ENCODE peak calls at places on chromosomes 11 and 22, in four cellular contexts. U is heart right ventricle, X is gastrocnemius medialis, V is DND-41. B is an unnamed sample.

GRCh38 chr22:24289138-24289537 is 18.5 kb downstream of the SPECC1L start:
- DNase-seq in V (no peak), X (no peak), U (no peak), B (no peak)

GRCh38 chr22:37223965-37224551 is 11.8 kb upstream of the SSTR3 start:
- DNase-seq in X (no peak), U (no peak), V (no peak), B (peak; percentile 44)

GRCh38 chr22:37379085-37379484 is 48.2 kb downstream of the ELFN2 start:
- DNase-seq in X (no peak), U (no peak), V (no peak), B (no peak)

GRCh38 chr11:97722065-97722464 is 1298.7 kb upstream of the CNTN5 start:
- DNase-seq in X (no peak), V (no peak), U (no peak), B (no peak)

GRCh38 chr11:106076421-106076922 is 675 bp downstream of the KBTBD3 start:
- DNase-seq in X (no peak), V (no peak), U (no peak), B (peak; percentile 9)

GRCh38 chr11:38598413-38598812 is 2000.4 kb upstream of the RAG2 start:
- DNase-seq in U (no peak), V (no peak), X (no peak), B (no peak)

GRCh38 chr11:68446046-68446725 is 14.4 kb upstream of the PPP6R3 start:
- DNase-seq in V (no peak), U (no peak), X (no peak), B (no peak)

GRCh38 chr22:44089717-44090570 is 65.8 kb downstream of the PARVB start:
- DNase-seq in V (no peak), X (no peak), U (no peak), B (no peak)

GRCh38 chr11:46991391-46991790 is 54.8 kb downstream of the CSTPP1 start:
- DNase-seq in U (no peak), X (no peak), V (no peak), B (no peak)

GRCh38 chr11:89477175-89477574 is 14.0 kb downstream of the NOX4 start:
- DNase-seq in X (no peak), V (no peak), U (no peak), B (no peak)

GRCh38 chr22:20589614-20590476 is 82.4 kb downstream of the MED15 start:
- DNase-seq in U (no peak), V (no peak), X (no peak), B (no peak)

DNA sequence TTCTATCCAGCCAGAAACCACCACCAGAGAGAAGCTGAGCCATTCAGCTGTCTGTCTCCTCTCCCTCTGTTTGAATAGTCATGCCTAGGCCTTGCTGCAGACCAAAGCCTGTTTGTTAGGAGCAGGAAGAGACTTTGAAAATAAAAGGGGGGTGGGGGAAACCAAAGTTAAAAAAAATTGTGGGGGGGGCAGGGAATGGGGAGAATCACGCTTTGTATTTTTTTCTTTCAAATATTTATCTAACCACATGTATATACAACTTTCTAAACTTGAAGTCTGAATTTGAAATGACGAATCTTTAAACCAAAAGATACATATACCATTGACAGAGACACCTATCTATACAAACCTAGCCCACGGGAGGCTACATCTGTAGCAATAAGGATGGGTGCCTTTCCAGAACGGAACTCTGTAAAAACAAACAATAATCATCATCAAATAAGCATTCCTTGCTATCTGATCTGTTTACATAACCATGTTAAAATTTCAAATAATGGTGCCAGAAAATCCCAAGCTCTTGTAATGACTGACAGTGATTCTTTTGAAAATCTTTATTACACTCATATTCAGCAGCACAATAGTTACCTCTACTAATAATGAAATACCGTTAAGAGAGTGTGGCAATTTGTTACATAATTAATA is 14.3 kb downstream of the DDX17 start:
- DNase-seq in U (no peak), X (no peak), V (no peak), B (no peak)
- H3K36me3 ChIP-seq in U (peaks cover 15% of the 10 kb centered on the region), X (peaks cover 100% of the 10 kb centered on the region), V (peaks cover 99% of the 10 kb centered on the region), B (peaks cover 48% of the 10 kb centered on the region)

GRCh38 chr11:19253817-19254216 is 13.1 kb upstream of the E2F8 start:
- DNase-seq in X (no peak), U (no peak), V (no peak), B (no peak)

GRCh38 chr11:19263333-19263732 is 22.6 kb upstream of the E2F8 start:
- DNase-seq in U (no peak), X (no peak), V (no peak), B (no peak)

GRCh38 chr11:19258651-19259230 is 18.0 kb upstream of the E2F8 start:
- DNase-seq in V (no peak), U (no peak), X (no peak), B (no peak)

GRCh38 chr11:19259487-19260345 is 19.0 kb upstream of the E2F8 start:
- DNase-seq in V (peak; percentile 72), U (peak; percentile 57), X (peak; percentile 15), B (peak; percentile 32)
- H3K4me3 ChIP-seq in V (no peak overlapping the region), U (no peak overlapping the region), X (peak overlapping the region; percentile 17), B (no peak overlapping the region)

GRCh38 chr11:133906241-133906640 is 50.5 kb downstream of the IGSF9B start:
- DNase-seq in U (no peak), X (no peak), V (no peak), B (no peak)
- H3K27ac ChIP-seq in U (no peak overlapping the region), X (no peak overlapping the region), V (no peak overlapping the region), B (no peak overlapping the region)

GRCh38 chr11:61411589-61411988 is 18.2 kb downstream of the CPSF7 start:
- DNase-seq in V (no peak), X (no peak), U (no peak), B (no peak)

GRCh38 chr11:61406991-61407728 is 14.8 kb downstream of the TMEM216 start:
- DNase-seq in U (no peak), V (no peak), X (no peak), B (no peak)

GRCh38 chr11:61401558-61401957 is 9.2 kb downstream of the TMEM216 start:
- DNase-seq in V (no peak), X (no peak), U (no peak), B (no peak)

GRCh38 chr11:61404641-61405040 is 12.3 kb downstream of the TMEM216 start:
- DNase-seq in U (no peak), V (no peak), X (no peak), B (no peak)

DNA sequence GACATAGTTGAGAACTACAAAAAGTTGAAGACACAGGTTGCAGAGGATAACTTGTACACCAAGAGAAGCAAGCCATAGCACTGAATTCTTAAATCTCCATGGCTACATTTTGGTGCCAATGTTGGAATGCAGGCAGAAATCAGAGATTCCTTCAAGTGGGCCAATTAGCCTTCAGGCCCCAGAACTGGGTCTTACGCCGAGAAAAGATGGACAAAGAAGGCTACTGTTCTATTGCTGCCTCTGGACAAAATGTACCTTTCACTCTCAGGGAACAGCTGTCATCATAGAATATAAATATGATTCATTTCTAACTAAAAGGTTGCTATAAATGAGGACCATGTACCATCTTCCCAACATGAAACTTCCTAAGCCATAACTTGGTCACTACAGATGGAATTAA is 13.7 kb downstream of the TMEM216 start:
- DNase-seq in V (no peak), X (no peak), U (no peak), B (no peak)
- H3K36me3 ChIP-seq in V (peaks cover 83% of the 10 kb centered on the region), X (peaks cover 86% of the 10 kb centered on the region), U (peaks cover 5% of the 10 kb centered on the region), B (peaks cover 33% of the 10 kb centered on the region)

GRCh38 chr11:61794579-61794978 is 1.9 kb downstream of the FEN1 start:
- DNase-seq in X (no peak), U (no peak), V (no peak), B (no peak)

GRCh38 chr11:61796127-61796526 is 3.4 kb downstream of the FEN1 start:
- DNase-seq in V (no peak), X (no peak), U (no peak), B (no peak)

GRCh38 chr11:61793829-61794204 is 1.1 kb downstream of the FEN1 start:
- DNase-seq in V (no peak), X (no peak), U (no peak), B (no peak)

GRCh38 chr11:61797263-61797944 is 4.7 kb downstream of the FEN1 start:
- DNase-seq in X (peak; percentile 41), V (peak; percentile 74), U (peak; percentile 86), B (peak; percentile 52)

DNA sequence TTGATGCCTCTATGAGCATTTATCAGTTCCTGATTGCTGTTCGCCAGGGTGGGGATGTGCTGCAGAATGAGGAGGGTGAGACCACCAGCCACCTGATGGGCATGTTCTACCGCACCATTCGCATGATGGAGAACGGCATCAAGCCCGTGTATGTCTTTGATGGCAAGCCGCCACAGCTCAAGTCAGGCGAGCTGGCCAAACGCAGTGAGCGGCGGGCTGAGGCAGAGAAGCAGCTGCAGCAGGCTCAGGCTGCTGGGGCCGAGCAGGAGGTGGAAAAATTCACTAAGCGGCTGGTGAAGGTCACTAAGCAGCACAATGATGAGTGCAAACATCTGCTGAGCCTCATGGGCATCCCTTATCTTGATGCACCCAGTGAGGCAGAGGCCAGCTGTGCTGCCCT is 2.7 kb downstream of the FEN1 start:
- DNase-seq in X (no peak), V (no peak), U (no peak), B (no peak)
- H3K4me3 ChIP-seq in X (no peak overlapping the region), V (peak overlapping the region; percentile 16), U (no peak overlapping the region), B (no peak overlapping the region)

GRCh38 chr22:40323681-40324083 is 22.6 kb upstream of the ADSL start:
- DNase-seq in U (no peak), V (no peak), X (no peak), B (no peak)
- H3K27ac ChIP-seq in U (no peak overlapping the region), V (no peak overlapping the region), X (no peak overlapping the region), B (peak overlapping the region; percentile 74)